ENCODE peak calls at places on chromosomes 1 and 21, in seven cellular contexts. B is heart right ventricle, T is dorsolateral prefrontal cortex, S is suprapubic skin, Q is astrocyte of the spinal cord, A is heart left ventricle, F is fibroblast of mammary gland. V is an unnamed sample.

GRCh38 chr1:68495968-68496679 is 758 bp downstream of the DEPDC1 start:
- DNase-seq in T (peak; percentile 8), B (no peak), F (no peak), A (no peak), S (no peak), Q (no peak), V (peak; percentile 2)

GRCh38 chr1:245453556-245453955 is 298.8 kb downstream of the KIF26B start:
- DNase-seq in T (no peak), A (no peak), S (no peak), F (no peak), B (no peak), Q (no peak), V (peak; percentile 14)

GRCh38 chr21:44914176-44914874 is 6.4 kb downstream of the ITGB2 start:
- DNase-seq in F (no peak), Q (no peak), T (no peak), A (peak; percentile 52), S (no peak), B (no peak), V (no peak)

GRCh38 chr1:117268926-117269378 is 58.2 kb upstream of the VTCN1 start:
- DNase-seq in A (no peak), T (no peak), Q (no peak), S (no peak), F (no peak), B (no peak), V (peak; percentile 75)

GRCh38 chr1:193142409-193142808 is 20.6 kb downstream of the CDC73 start:
- DNase-seq in S (no peak), Q (no peak), A (no peak), F (no peak), T (no peak), B (no peak), V (no peak)

GRCh38 chr1:180182721-180183311 is 28.1 kb downstream of the QSOX1 start:
- DNase-seq in F (no peak), S (peak; percentile 38), B (no peak), A (no peak), T (no peak), Q (no peak), V (no peak)

GRCh38 chr1:67060811-67061218 is 6.9 kb upstream of the SLC35D1 start:
- DNase-seq in Q (peak; percentile 96), S (no peak), F (peak; percentile 98), T (no peak), B (no peak), A (no peak), V (peak; percentile 99)

GRCh38 chr1:26582836-26583460 is 53.4 kb downstream of the RPS6KA1 start:
- DNase-seq in S (no peak), T (no peak), A (peak; percentile 37), Q (peak; percentile 33), B (no peak), F (peak; percentile 92), V (peak; percentile 50)

GRCh38 chr1:21724570-21724969 is 55.4 kb upstream of the RAP1GAP start:
- DNase-seq in F (no peak), S (no peak), A (no peak), Q (no peak), B (no peak), T (no peak), V (no peak)

GRCh38 chr1:85109475-85109874 is 61.2 kb upstream of the MCOLN3 start:
- DNase-seq in A (peak; percentile 53), B (peak; percentile 32), T (peak; percentile 6), S (peak; percentile 61), Q (peak; percentile 65), F (peak; percentile 70), V (peak; percentile 82)

GRCh38 chr1:160985723-160986122 is 31.1 kb upstream of the ITLN2 start:
- DNase-seq in A (no peak), F (no peak), Q (no peak), S (no peak), T (no peak), B (no peak), V (no peak)

GRCh38 chr1:160981584-160982411 is 27.2 kb upstream of the ITLN2 start:
- DNase-seq in T (no peak), A (peak; percentile 30), Q (no peak), F (no peak), B (no peak), S (no peak), V (no peak)

DNA sequence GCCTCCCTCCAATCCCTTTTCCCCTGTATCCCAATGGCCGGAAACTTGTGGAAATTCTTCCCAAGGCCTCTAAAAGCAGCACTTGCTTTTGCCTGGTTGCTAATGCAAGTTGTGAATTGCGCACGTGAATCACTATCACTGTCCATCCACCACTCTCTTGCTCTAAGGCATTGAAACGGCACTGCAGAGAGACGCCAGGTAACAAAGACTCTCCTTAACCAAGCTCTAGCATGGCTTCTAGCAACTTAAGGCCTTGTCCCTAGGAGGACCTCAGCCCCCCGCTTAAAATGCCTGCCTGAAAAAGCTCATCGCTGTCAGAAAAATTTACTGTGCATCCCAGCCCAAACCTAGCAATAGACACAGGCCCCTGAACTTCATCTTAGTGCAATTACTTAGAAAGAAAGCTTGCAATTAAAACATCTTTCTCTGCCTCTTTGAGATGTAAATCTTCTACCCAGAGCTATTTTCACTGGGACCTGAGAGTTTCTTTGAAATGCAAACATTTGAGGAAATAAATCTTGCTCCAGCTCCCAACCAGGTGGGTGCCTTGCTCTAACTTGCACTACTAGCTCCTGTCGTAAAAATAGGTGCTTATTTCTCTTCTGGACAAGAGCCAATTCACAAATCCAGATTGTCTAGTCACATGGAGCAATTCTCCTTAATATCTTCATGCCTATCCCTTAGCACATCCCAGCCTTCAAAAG is 32.9 kb upstream of the ITLN2 start:
- DNase-seq in S (no peak), F (no peak), Q (no peak), B (no peak), T (no peak), A (no peak), V (no peak)
- H3K4me3 ChIP-seq in S (no peak overlapping the region), F (no peak overlapping the region), Q (no peak overlapping the region), B (no peak overlapping the region), T (no peak overlapping the region), A (no peak overlapping the region), V (no peak overlapping the region)

GRCh38 chr1:147504801-147505303 is 36.4 kb upstream of the BCL9 start:
- DNase-seq in S (no peak), A (no peak), T (no peak), F (no peak), Q (peak; percentile 68), B (peak; percentile 29), V (peak; percentile 16)
- TF ChIP-seq CTCF in S (no peak), A (no peak), T (no peak), F (no peak), Q (no peak), B (no peak), V (no peak)

GRCh38 chr1:206826409-206826808 is 39.0 kb upstream of the IL20 start:
- DNase-seq in B (no peak), F (peak; percentile 73), Q (no peak), A (no peak), T (no peak), S (no peak), V (peak; percentile 67)

GRCh38 chr1:206828061-206828460 is 37.4 kb upstream of the IL20 start:
- DNase-seq in B (no peak), S (no peak), Q (no peak), T (no peak), A (no peak), F (no peak), V (no peak)

GRCh38 chr1:206824327-206824726 is 41.1 kb upstream of the IL20 start:
- DNase-seq in A (no peak), F (no peak), B (no peak), Q (no peak), S (no peak), T (no peak), V (peak; percentile 33)

GRCh38 chr1:206821493-206821892 is 43.9 kb upstream of the IL20 start:
- DNase-seq in Q (no peak), B (no peak), T (no peak), A (no peak), S (no peak), F (no peak), V (no peak)

GRCh38 chr1:206823725-206824124 is 41.7 kb upstream of the IL20 start:
- DNase-seq in A (no peak), S (no peak), Q (peak; percentile 7), T (no peak), B (no peak), F (peak; percentile 71), V (peak; percentile 17)
- H3K4me3 ChIP-seq in A (no peak overlapping the region), S (no peak overlapping the region), Q (no peak overlapping the region), T (no peak overlapping the region), B (no peak overlapping the region), F (no peak overlapping the region), V (no peak overlapping the region)

DNA sequence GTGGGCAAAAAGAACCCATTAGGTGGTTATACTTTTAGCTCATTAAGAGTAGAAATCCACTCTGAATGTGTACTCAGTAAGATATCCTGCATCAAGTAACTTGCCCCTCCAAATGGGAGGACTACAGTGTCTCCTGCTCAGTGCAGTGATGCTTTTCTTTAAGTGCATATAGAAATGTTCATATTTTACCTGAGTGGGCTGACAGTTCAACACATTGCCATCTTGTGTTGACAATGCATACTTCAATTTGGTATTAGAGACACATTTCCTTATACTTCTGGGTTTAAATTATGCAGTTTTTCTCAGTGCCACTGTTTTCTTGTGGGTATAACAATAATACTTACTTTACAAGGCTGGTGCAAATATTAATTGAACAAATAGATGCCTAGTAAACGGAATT is 318.6 kb upstream of the TMPRSS15 start:
- DNase-seq in T (no peak), Q (no peak), S (no peak), A (no peak), B (no peak), F (no peak), V (no peak)
- TF ChIP-seq CTCF in T (no peak), Q (no peak), S (no peak), A (no peak), B (no peak), F (no peak), V (no peak)

DNA sequence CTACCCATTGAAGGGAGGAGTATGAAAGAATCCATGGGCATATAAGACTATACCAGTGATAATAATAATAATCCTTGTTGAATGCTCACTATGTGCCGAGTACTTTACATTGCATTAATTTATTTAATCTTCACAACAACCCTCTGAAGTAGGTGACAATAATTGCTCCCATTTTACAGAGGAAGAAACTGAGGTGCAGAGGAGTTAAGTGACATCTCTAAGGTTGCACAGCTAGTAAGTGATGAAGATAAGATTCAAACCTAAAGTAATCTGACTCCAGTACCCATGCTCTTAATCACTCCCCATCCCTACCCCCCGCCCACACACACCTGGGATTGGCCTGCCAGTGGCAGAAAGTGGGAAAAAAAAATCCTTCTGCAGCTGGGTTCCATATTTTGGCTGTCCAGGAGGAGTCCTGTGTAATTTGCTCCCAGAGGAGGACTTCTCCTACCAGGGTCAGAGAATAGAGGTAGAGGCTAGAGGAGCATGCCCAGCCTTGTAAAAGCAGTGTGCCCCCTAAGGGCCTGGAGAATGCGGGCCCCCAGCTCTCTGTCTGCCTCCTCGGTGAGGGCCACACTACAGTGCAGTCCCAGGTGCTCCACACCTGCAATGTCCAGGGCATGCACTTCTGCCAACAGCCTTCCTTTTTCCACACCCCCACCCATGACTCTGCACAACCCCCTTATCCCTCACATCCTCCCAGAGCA is 57.8 kb downstream of the TMEM53 start:
- DNase-seq in Q (no peak), B (no peak), F (no peak), S (no peak), T (no peak), A (no peak), V (no peak)
- H3K4me3 ChIP-seq in Q (peak overlapping the region; percentile 23), B (peak overlapping the region; percentile 45), F (peak overlapping the region; percentile 41), S (peak overlapping the region; percentile 48), T (no peak overlapping the region), A (no peak overlapping the region), V (peak overlapping the region; percentile 41)